ENCODE peak calls at places on chromosomes 11 and 22, in nine cellular contexts. One of them, this sample, is unnamed.

GRCh38 chr11:14612624-14613023 is 31.0 kb upstream of the PDE3B start:
- DNase-seq in activated naive CD8-positive, alpha-beta T cell treated with anti-CD3 and anti-CD28 coated beads, Interleukin-2, amount 10 ng/mL, durations not matched to agents 7 days and 5 days: no peak
- DNase-seq in cardiac fibroblast: no peak
- DNase-seq in nephron progenitor cell: no peak
- DNase-seq in CD8-positive, alpha-beta T cell: no peak
- DNase-seq in NCI-H774: no peak
- DNase-seq in smooth muscle cell of the brain vasculature: no peak
- DNase-seq in EL: no peak
- DNase-seq in activated naive CD4-positive, alpha-beta T cell: no peak
- DNase-seq in this sample: no peak

GRCh38 chr22:45678961-45679912 is 7.6 kb downstream of the ATXN10 start:
- DNase-seq in EL: peak
- DNase-seq in nephron progenitor cell: no peak
- DNase-seq in CD8-positive, alpha-beta T cell: no peak
- DNase-seq in activated naive CD4-positive, alpha-beta T cell: no peak
- DNase-seq in cardiac fibroblast: peak
- DNase-seq in activated naive CD8-positive, alpha-beta T cell treated with anti-CD3 and anti-CD28 coated beads, Interleukin-2, amount 10 ng/mL, durations not matched to agents 7 days and 5 days: no peak
- DNase-seq in smooth muscle cell of the brain vasculature: no peak
- DNase-seq in NCI-H774: no peak
- DNase-seq in this sample: peak

GRCh38 chr11:70423523-70424505 is 25.5 kb downstream of the CTTN start:
- DNase-seq in EL: peak
- DNase-seq in activated naive CD4-positive, alpha-beta T cell: no peak
- DNase-seq in activated naive CD8-positive, alpha-beta T cell treated with anti-CD3 and anti-CD28 coated beads, Interleukin-2, amount 10 ng/mL, durations not matched to agents 7 days and 5 days: no peak
- DNase-seq in nephron progenitor cell: no peak
- DNase-seq in cardiac fibroblast: peak
- DNase-seq in NCI-H774: no peak
- DNase-seq in CD8-positive, alpha-beta T cell: peak
- DNase-seq in smooth muscle cell of the brain vasculature: no peak
- DNase-seq in this sample: peak

GRCh38 chr11:81203876-81204275 is 1529.8 kb downstream of the FAM181B start:
- DNase-seq in NCI-H774: no peak
- DNase-seq in EL: no peak
- DNase-seq in smooth muscle cell of the brain vasculature: peak
- DNase-seq in activated naive CD4-positive, alpha-beta T cell: no peak
- DNase-seq in CD8-positive, alpha-beta T cell: no peak
- DNase-seq in activated naive CD8-positive, alpha-beta T cell treated with anti-CD3 and anti-CD28 coated beads, Interleukin-2, amount 10 ng/mL, durations not matched to agents 7 days and 5 days: no peak
- DNase-seq in nephron progenitor cell: no peak
- DNase-seq in cardiac fibroblast: no peak
- DNase-seq in this sample: no peak

GRCh38 chr11:766106-766940 is 11.0 kb downstream of the GATD1 start:
- DNase-seq in EL: no peak
- DNase-seq in NCI-H774: no peak
- DNase-seq in cardiac fibroblast: no peak
- DNase-seq in activated naive CD4-positive, alpha-beta T cell: no peak
- DNase-seq in activated naive CD8-positive, alpha-beta T cell treated with anti-CD3 and anti-CD28 coated beads, Interleukin-2, amount 10 ng/mL, durations not matched to agents 7 days and 5 days: no peak
- DNase-seq in CD8-positive, alpha-beta T cell: no peak
- DNase-seq in smooth muscle cell of the brain vasculature: no peak
- DNase-seq in nephron progenitor cell: no peak
- DNase-seq in this sample: no peak

GRCh38 chr22:28829358-28830181 is 29.2 kb upstream of the XBP1 start:
- DNase-seq in EL: peak
- DNase-seq in nephron progenitor cell: peak
- DNase-seq in CD8-positive, alpha-beta T cell: peak
- DNase-seq in activated naive CD4-positive, alpha-beta T cell: peak
- DNase-seq in NCI-H774: no peak
- DNase-seq in cardiac fibroblast: peak
- DNase-seq in smooth muscle cell of the brain vasculature: peak
- DNase-seq in activated naive CD8-positive, alpha-beta T cell treated with anti-CD3 and anti-CD28 coated beads, Interleukin-2, amount 10 ng/mL, durations not matched to agents 7 days and 5 days: peak
- DNase-seq in this sample: peak

GRCh38 chr22:50686794-50687193 is 14.2 kb downstream of the SHANK3 start:
- DNase-seq in activated naive CD8-positive, alpha-beta T cell treated with anti-CD3 and anti-CD28 coated beads, Interleukin-2, amount 10 ng/mL, durations not matched to agents 7 days and 5 days: no peak
- DNase-seq in activated naive CD4-positive, alpha-beta T cell: no peak
- DNase-seq in CD8-positive, alpha-beta T cell: no peak
- DNase-seq in EL: no peak
- DNase-seq in smooth muscle cell of the brain vasculature: no peak
- DNase-seq in NCI-H774: no peak
- DNase-seq in nephron progenitor cell: no peak
- DNase-seq in cardiac fibroblast: no peak
- DNase-seq in this sample: no peak

GRCh38 chr11:103091441-103091809 is 535 bp downstream of the DCUN1D5 start:
- DNase-seq in nephron progenitor cell: peak
- DNase-seq in CD8-positive, alpha-beta T cell: peak
- DNase-seq in activated naive CD4-positive, alpha-beta T cell: peak
- DNase-seq in cardiac fibroblast: peak
- DNase-seq in EL: peak
- DNase-seq in activated naive CD8-positive, alpha-beta T cell treated with anti-CD3 and anti-CD28 coated beads, Interleukin-2, amount 10 ng/mL, durations not matched to agents 7 days and 5 days: peak
- DNase-seq in smooth muscle cell of the brain vasculature: no peak
- DNase-seq in NCI-H774: peak
- DNase-seq in this sample: peak

GRCh38 chr11:130798801-130799200 is 117.5 kb downstream of the SNX19 start:
- DNase-seq in activated naive CD8-positive, alpha-beta T cell treated with anti-CD3 and anti-CD28 coated beads, Interleukin-2, amount 10 ng/mL, durations not matched to agents 7 days and 5 days: no peak
- DNase-seq in EL: peak
- DNase-seq in activated naive CD4-positive, alpha-beta T cell: no peak
- DNase-seq in CD8-positive, alpha-beta T cell: no peak
- DNase-seq in smooth muscle cell of the brain vasculature: no peak
- DNase-seq in cardiac fibroblast: no peak
- DNase-seq in nephron progenitor cell: no peak
- DNase-seq in NCI-H774: no peak
- DNase-seq in this sample: peak

GRCh38 chr11:67576742-67577475 is 6.7 kb upstream of the GSTP1 start:
- DNase-seq in activated naive CD8-positive, alpha-beta T cell treated with anti-CD3 and anti-CD28 coated beads, Interleukin-2, amount 10 ng/mL, durations not matched to agents 7 days and 5 days: no peak
- DNase-seq in EL: no peak
- DNase-seq in cardiac fibroblast: no peak
- DNase-seq in smooth muscle cell of the brain vasculature: no peak
- DNase-seq in activated naive CD4-positive, alpha-beta T cell: no peak
- DNase-seq in CD8-positive, alpha-beta T cell: no peak
- DNase-seq in nephron progenitor cell: no peak
- DNase-seq in NCI-H774: no peak
- DNase-seq in this sample: no peak

GRCh38 chr11:68328374-68329091 is 16.1 kb downstream of the LRP5 start:
- DNase-seq in nephron progenitor cell: peak
- DNase-seq in activated naive CD4-positive, alpha-beta T cell: no peak
- DNase-seq in activated naive CD8-positive, alpha-beta T cell treated with anti-CD3 and anti-CD28 coated beads, Interleukin-2, amount 10 ng/mL, durations not matched to agents 7 days and 5 days: peak
- DNase-seq in EL: no peak
- DNase-seq in CD8-positive, alpha-beta T cell: no peak
- DNase-seq in smooth muscle cell of the brain vasculature: no peak
- DNase-seq in cardiac fibroblast: no peak
- DNase-seq in NCI-H774: no peak
- DNase-seq in this sample: no peak

GRCh38 chr11:92979176-92979575 is 9.7 kb downstream of the MTNR1B start:
- DNase-seq in activated naive CD4-positive, alpha-beta T cell: no peak
- DNase-seq in NCI-H774: no peak
- DNase-seq in cardiac fibroblast: peak
- DNase-seq in EL: peak
- DNase-seq in activated naive CD8-positive, alpha-beta T cell treated with anti-CD3 and anti-CD28 coated beads, Interleukin-2, amount 10 ng/mL, durations not matched to agents 7 days and 5 days: no peak
- DNase-seq in CD8-positive, alpha-beta T cell: no peak
- DNase-seq in nephron progenitor cell: no peak
- DNase-seq in smooth muscle cell of the brain vasculature: no peak
- DNase-seq in this sample: peak

GRCh38 chr11:44744160-44744559 is 17.4 kb downstream of the TSPAN18 start:
- DNase-seq in smooth muscle cell of the brain vasculature: no peak
- DNase-seq in CD8-positive, alpha-beta T cell: no peak
- DNase-seq in activated naive CD8-positive, alpha-beta T cell treated with anti-CD3 and anti-CD28 coated beads, Interleukin-2, amount 10 ng/mL, durations not matched to agents 7 days and 5 days: no peak
- DNase-seq in NCI-H774: no peak
- DNase-seq in cardiac fibroblast: no peak
- DNase-seq in nephron progenitor cell: no peak
- DNase-seq in activated naive CD4-positive, alpha-beta T cell: no peak
- DNase-seq in EL: no peak
- DNase-seq in this sample: no peak

GRCh38 chr22:19291218-19291579 is 320 bp downstream of the CLTCL1 start:
- DNase-seq in smooth muscle cell of the brain vasculature: no peak
- DNase-seq in activated naive CD4-positive, alpha-beta T cell: peak
- DNase-seq in nephron progenitor cell: peak
- DNase-seq in activated naive CD8-positive, alpha-beta T cell treated with anti-CD3 and anti-CD28 coated beads, Interleukin-2, amount 10 ng/mL, durations not matched to agents 7 days and 5 days: no peak
- DNase-seq in CD8-positive, alpha-beta T cell: peak
- DNase-seq in EL: peak
- DNase-seq in NCI-H774: no peak
- DNase-seq in cardiac fibroblast: no peak
- DNase-seq in this sample: peak

GRCh38 chr11:118051611-118052461 is 25.0 kb upstream of the TMPRSS4 start:
- DNase-seq in CD8-positive, alpha-beta T cell: peak
- DNase-seq in EL: no peak
- DNase-seq in smooth muscle cell of the brain vasculature: no peak
- DNase-seq in NCI-H774: no peak
- DNase-seq in nephron progenitor cell: no peak
- DNase-seq in activated naive CD8-positive, alpha-beta T cell treated with anti-CD3 and anti-CD28 coated beads, Interleukin-2, amount 10 ng/mL, durations not matched to agents 7 days and 5 days: peak
- DNase-seq in activated naive CD4-positive, alpha-beta T cell: no peak
- DNase-seq in cardiac fibroblast: no peak
- DNase-seq in this sample: no peak

GRCh38 chr11:15282754-15283153 is 168.0 kb downstream of the INSC start:
- DNase-seq in nephron progenitor cell: no peak
- DNase-seq in cardiac fibroblast: no peak
- DNase-seq in activated naive CD4-positive, alpha-beta T cell: no peak
- DNase-seq in NCI-H774: no peak
- DNase-seq in CD8-positive, alpha-beta T cell: no peak
- DNase-seq in smooth muscle cell of the brain vasculature: no peak
- DNase-seq in activated naive CD8-positive, alpha-beta T cell treated with anti-CD3 and anti-CD28 coated beads, Interleukin-2, amount 10 ng/mL, durations not matched to agents 7 days and 5 days: no peak
- DNase-seq in EL: no peak
- DNase-seq in this sample: no peak

GRCh38 chr22:40313007-40313406 is 33.3 kb upstream of the ADSL start:
- DNase-seq in smooth muscle cell of the brain vasculature: no peak
- DNase-seq in activated naive CD8-positive, alpha-beta T cell treated with anti-CD3 and anti-CD28 coated beads, Interleukin-2, amount 10 ng/mL, durations not matched to agents 7 days and 5 days: no peak
- DNase-seq in activated naive CD4-positive, alpha-beta T cell: no peak
- DNase-seq in NCI-H774: no peak
- DNase-seq in nephron progenitor cell: no peak
- DNase-seq in CD8-positive, alpha-beta T cell: no peak
- DNase-seq in EL: no peak
- DNase-seq in cardiac fibroblast: no peak
- DNase-seq in this sample: no peak

GRCh38 chr11:66985508-66986177 is 10.5 kb downstream of the C11orf86 start:
- DNase-seq in activated naive CD8-positive, alpha-beta T cell treated with anti-CD3 and anti-CD28 coated beads, Interleukin-2, amount 10 ng/mL, durations not matched to agents 7 days and 5 days: no peak
- DNase-seq in cardiac fibroblast: no peak
- DNase-seq in smooth muscle cell of the brain vasculature: no peak
- DNase-seq in CD8-positive, alpha-beta T cell: no peak
- DNase-seq in nephron progenitor cell: no peak
- DNase-seq in NCI-H774: peak
- DNase-seq in activated naive CD4-positive, alpha-beta T cell: no peak
- DNase-seq in EL: no peak
- DNase-seq in this sample: no peak

GRCh38 chr11:79481795-79482194 is 41.0 kb upstream of the TENM4 start:
- DNase-seq in smooth muscle cell of the brain vasculature: no peak
- DNase-seq in nephron progenitor cell: no peak
- DNase-seq in EL: no peak
- DNase-seq in activated naive CD4-positive, alpha-beta T cell: no peak
- DNase-seq in activated naive CD8-positive, alpha-beta T cell treated with anti-CD3 and anti-CD28 coated beads, Interleukin-2, amount 10 ng/mL, durations not matched to agents 7 days and 5 days: no peak
- DNase-seq in cardiac fibroblast: no peak
- DNase-seq in NCI-H774: no peak
- DNase-seq in CD8-positive, alpha-beta T cell: no peak
- DNase-seq in this sample: no peak

GRCh38 chr22:31162015-31162765 is 2.2 kb downstream of the RNF185 start:
- DNase-seq in activated naive CD4-positive, alpha-beta T cell: no peak
- DNase-seq in nephron progenitor cell: no peak
- DNase-seq in NCI-H774: no peak
- DNase-seq in smooth muscle cell of the brain vasculature: no peak
- DNase-seq in cardiac fibroblast: peak
- DNase-seq in activated naive CD8-positive, alpha-beta T cell treated with anti-CD3 and anti-CD28 coated beads, Interleukin-2, amount 10 ng/mL, durations not matched to agents 7 days and 5 days: no peak
- DNase-seq in CD8-positive, alpha-beta T cell: no peak
- DNase-seq in EL: no peak
- DNase-seq in this sample: no peak

GRCh38 chr11:95057959-95058358 is 8.7 kb downstream of the KDM4F start:
- DNase-seq in smooth muscle cell of the brain vasculature: no peak
- DNase-seq in EL: no peak
- DNase-seq in activated naive CD8-positive, alpha-beta T cell treated with anti-CD3 and anti-CD28 coated beads, Interleukin-2, amount 10 ng/mL, durations not matched to agents 7 days and 5 days: no peak
- DNase-seq in activated naive CD4-positive, alpha-beta T cell: no peak
- DNase-seq in cardiac fibroblast: no peak
- DNase-seq in NCI-H774: no peak
- DNase-seq in nephron progenitor cell: no peak
- DNase-seq in CD8-positive, alpha-beta T cell: no peak
- DNase-seq in this sample: no peak

GRCh38 chr22:38310518-38311330 is 6.5 kb downstream of the CSNK1E start:
- DNase-seq in activated naive CD4-positive, alpha-beta T cell: no peak
- DNase-seq in nephron progenitor cell: no peak
- DNase-seq in NCI-H774: no peak
- DNase-seq in activated naive CD8-positive, alpha-beta T cell treated with anti-CD3 and anti-CD28 coated beads, Interleukin-2, amount 10 ng/mL, durations not matched to agents 7 days and 5 days: no peak
- DNase-seq in smooth muscle cell of the brain vasculature: no peak
- DNase-seq in cardiac fibroblast: peak
- DNase-seq in EL: peak
- DNase-seq in CD8-positive, alpha-beta T cell: no peak
- DNase-seq in this sample: no peak

GRCh38 chr11:121451982-121452608 is at the start of gene SORL1:
- DNase-seq in EL: peak
- DNase-seq in CD8-positive, alpha-beta T cell: peak
- DNase-seq in NCI-H774: peak
- DNase-seq in cardiac fibroblast: peak
- DNase-seq in nephron progenitor cell: peak
- DNase-seq in activated naive CD4-positive, alpha-beta T cell: peak
- DNase-seq in smooth muscle cell of the brain vasculature: no peak
- DNase-seq in activated naive CD8-positive, alpha-beta T cell treated with anti-CD3 and anti-CD28 coated beads, Interleukin-2, amount 10 ng/mL, durations not matched to agents 7 days and 5 days: peak
- DNase-seq in this sample: peak

GRCh38 chr11:120065176-120065575 is 72.7 kb downstream of the TRIM29 start:
- DNase-seq in NCI-H774: no peak
- DNase-seq in activated naive CD4-positive, alpha-beta T cell: no peak
- DNase-seq in EL: no peak
- DNase-seq in smooth muscle cell of the brain vasculature: no peak
- DNase-seq in CD8-positive, alpha-beta T cell: no peak
- DNase-seq in activated naive CD8-positive, alpha-beta T cell treated with anti-CD3 and anti-CD28 coated beads, Interleukin-2, amount 10 ng/mL, durations not matched to agents 7 days and 5 days: no peak
- DNase-seq in nephron progenitor cell: no peak
- DNase-seq in cardiac fibroblast: no peak
- DNase-seq in this sample: no peak

GRCh38 chr11:44066732-44067131 is 662 bp downstream of the ACCS start:
- DNase-seq in CD8-positive, alpha-beta T cell: no peak
- DNase-seq in NCI-H774: peak
- DNase-seq in activated naive CD4-positive, alpha-beta T cell: no peak
- DNase-seq in EL: peak
- DNase-seq in cardiac fibroblast: peak
- DNase-seq in activated naive CD8-positive, alpha-beta T cell treated with anti-CD3 and anti-CD28 coated beads, Interleukin-2, amount 10 ng/mL, durations not matched to agents 7 days and 5 days: no peak
- DNase-seq in smooth muscle cell of the brain vasculature: peak
- DNase-seq in nephron progenitor cell: no peak
- DNase-seq in this sample: peak

GRCh38 chr11:92225206-92225562 is 566 bp downstream of the FAT3 start:
- DNase-seq in activated naive CD4-positive, alpha-beta T cell: no peak
- DNase-seq in activated naive CD8-positive, alpha-beta T cell treated with anti-CD3 and anti-CD28 coated beads, Interleukin-2, amount 10 ng/mL, durations not matched to agents 7 days and 5 days: no peak
- DNase-seq in nephron progenitor cell: peak
- DNase-seq in NCI-H774: no peak
- DNase-seq in smooth muscle cell of the brain vasculature: no peak
- DNase-seq in CD8-positive, alpha-beta T cell: no peak
- DNase-seq in cardiac fibroblast: no peak
- DNase-seq in EL: peak
- DNase-seq in this sample: peak

GRCh38 chr11:101583180-101584128 is at the start of gene TRPC6:
- DNase-seq in activated naive CD4-positive, alpha-beta T cell: no peak
- DNase-seq in smooth muscle cell of the brain vasculature: no peak
- DNase-seq in nephron progenitor cell: peak
- DNase-seq in activated naive CD8-positive, alpha-beta T cell treated with anti-CD3 and anti-CD28 coated beads, Interleukin-2, amount 10 ng/mL, durations not matched to agents 7 days and 5 days: no peak
- DNase-seq in cardiac fibroblast: peak
- DNase-seq in EL: peak
- DNase-seq in NCI-H774: no peak
- DNase-seq in CD8-positive, alpha-beta T cell: no peak
- DNase-seq in this sample: no peak

GRCh38 chr11:70474710-70475109 is 76.4 kb downstream of the CTTN start:
- DNase-seq in smooth muscle cell of the brain vasculature: no peak
- DNase-seq in cardiac fibroblast: no peak
- DNase-seq in activated naive CD8-positive, alpha-beta T cell treated with anti-CD3 and anti-CD28 coated beads, Interleukin-2, amount 10 ng/mL, durations not matched to agents 7 days and 5 days: no peak
- DNase-seq in nephron progenitor cell: no peak
- DNase-seq in EL: no peak
- DNase-seq in NCI-H774: no peak
- DNase-seq in activated naive CD4-positive, alpha-beta T cell: no peak
- DNase-seq in CD8-positive, alpha-beta T cell: no peak
- DNase-seq in this sample: no peak

GRCh38 chr22:43185860-43186261 is 1.1 kb downstream of the TTLL12 start:
- DNase-seq in nephron progenitor cell: peak
- DNase-seq in EL: peak
- DNase-seq in NCI-H774: no peak
- DNase-seq in activated naive CD4-positive, alpha-beta T cell: no peak
- DNase-seq in smooth muscle cell of the brain vasculature: no peak
- DNase-seq in activated naive CD8-positive, alpha-beta T cell treated with anti-CD3 and anti-CD28 coated beads, Interleukin-2, amount 10 ng/mL, durations not matched to agents 7 days and 5 days: no peak
- DNase-seq in cardiac fibroblast: no peak
- DNase-seq in CD8-positive, alpha-beta T cell: no peak
- DNase-seq in this sample: no peak

GRCh38 chr11:10503217-10503616 is 37.8 kb downstream of the RNF141 start:
- DNase-seq in nephron progenitor cell: no peak
- DNase-seq in CD8-positive, alpha-beta T cell: no peak
- DNase-seq in NCI-H774: no peak
- DNase-seq in activated naive CD4-positive, alpha-beta T cell: no peak
- DNase-seq in activated naive CD8-positive, alpha-beta T cell treated with anti-CD3 and anti-CD28 coated beads, Interleukin-2, amount 10 ng/mL, durations not matched to agents 7 days and 5 days: no peak
- DNase-seq in EL: no peak
- DNase-seq in smooth muscle cell of the brain vasculature: no peak
- DNase-seq in cardiac fibroblast: no peak
- DNase-seq in this sample: no peak

GRCh38 chr22:49301398-49302149 is 526.1 kb downstream of the BRD1 start:
- DNase-seq in activated naive CD4-positive, alpha-beta T cell: no peak
- DNase-seq in activated naive CD8-positive, alpha-beta T cell treated with anti-CD3 and anti-CD28 coated beads, Interleukin-2, amount 10 ng/mL, durations not matched to agents 7 days and 5 days: no peak
- DNase-seq in EL: no peak
- DNase-seq in NCI-H774: no peak
- DNase-seq in cardiac fibroblast: no peak
- DNase-seq in smooth muscle cell of the brain vasculature: no peak
- DNase-seq in nephron progenitor cell: no peak
- DNase-seq in CD8-positive, alpha-beta T cell: no peak
- DNase-seq in this sample: no peak

This sample was measured in M059J.